ENCODE peak calls at places on chromosomes 13 and 19, in eight cellular contexts. One of them, this sample, is unnamed. For H3K4me1, the result is how much of the 10 kb centered on the place peaks cover.

GRCh38 chr19:51375504-51376221 is 3.2 kb upstream of the NKG7 start:
- DNase-seq in left lung: no peak
- DNase-seq in mammary epithelial cell: no peak
- DNase-seq in lower lobe of right lung: no peak
- DNase-seq in aorta: no peak
- DNase-seq in hepatocyte: no peak
- DNase-seq in tibial artery: no peak
- DNase-seq in A549: no peak
- DNase-seq in this sample: no peak

GRCh38 chr13:95301947-95302386 is 716 bp upstream of the ABCC4 start:
- DNase-seq in left lung: no peak
- DNase-seq in mammary epithelial cell: no peak
- DNase-seq in lower lobe of right lung: no peak
- DNase-seq in aorta: no peak
- DNase-seq in hepatocyte: no peak
- DNase-seq in tibial artery: no peak
- DNase-seq in A549: no peak
- DNase-seq in this sample: no peak

GRCh38 chr13:46032341-46032740 is 20.2 kb downstream of the ZC3H13 start:
- DNase-seq in left lung: no peak
- DNase-seq in mammary epithelial cell: no peak
- DNase-seq in lower lobe of right lung: no peak
- DNase-seq in aorta: no peak
- DNase-seq in hepatocyte: no peak
- DNase-seq in tibial artery: no peak
- DNase-seq in A549: no peak
- DNase-seq in this sample: no peak

GRCh38 chr13:76792680-76793334 is 93.4 kb downstream of the KCTD12 start:
- DNase-seq in left lung: peak
- DNase-seq in mammary epithelial cell: peak
- DNase-seq in lower lobe of right lung: no peak
- DNase-seq in aorta: peak
- DNase-seq in hepatocyte: no peak
- DNase-seq in tibial artery: no peak
- DNase-seq in A549: no peak
- DNase-seq in this sample: no peak

GRCh38 chr19:42409477-42409876 is 17.7 kb downstream of the LIPE start:
- DNase-seq in left lung: no peak
- DNase-seq in mammary epithelial cell: no peak
- DNase-seq in lower lobe of right lung: peak
- DNase-seq in aorta: peak
- DNase-seq in hepatocyte: peak
- DNase-seq in tibial artery: no peak
- DNase-seq in A549: no peak
- DNase-seq in this sample: no peak

GRCh38 chr19:51441410-51442390 is 16.6 kb downstream of the SIGLEC8 start:
- DNase-seq in left lung: no peak
- DNase-seq in mammary epithelial cell: peak
- DNase-seq in lower lobe of right lung: no peak
- DNase-seq in aorta: no peak
- DNase-seq in hepatocyte: no peak
- DNase-seq in tibial artery: no peak
- DNase-seq in A549: peak
- DNase-seq in this sample: peak

GRCh38 chr13:68369739-68370138 is 1139.6 kb upstream of the PCDH9 start:
- DNase-seq in left lung: no peak
- DNase-seq in mammary epithelial cell: no peak
- DNase-seq in lower lobe of right lung: no peak
- DNase-seq in aorta: no peak
- DNase-seq in hepatocyte: peak
- DNase-seq in tibial artery: no peak
- DNase-seq in A549: peak
- DNase-seq in this sample: no peak

GRCh38 chr13:60620611-60621395 is 223.8 kb downstream of the TDRD3 start:
- DNase-seq in left lung: no peak
- DNase-seq in mammary epithelial cell: no peak
- DNase-seq in lower lobe of right lung: no peak
- DNase-seq in aorta: no peak
- DNase-seq in hepatocyte: no peak
- DNase-seq in tibial artery: no peak
- DNase-seq in A549: no peak
- DNase-seq in this sample: no peak

GRCh38 chr13:79671420-79671819 is 190.5 kb downstream of the NDFIP2 start:
- DNase-seq in left lung: no peak
- DNase-seq in mammary epithelial cell: no peak
- DNase-seq in lower lobe of right lung: no peak
- DNase-seq in aorta: no peak
- DNase-seq in hepatocyte: no peak
- DNase-seq in tibial artery: no peak
- DNase-seq in A549: no peak
- DNase-seq in this sample: no peak

GRCh38 chr19:55278391-55279135 is 1.3 kb downstream of the HSPBP1 start:
- DNase-seq in left lung: no peak
- DNase-seq in mammary epithelial cell: no peak
- DNase-seq in lower lobe of right lung: no peak
- DNase-seq in aorta: no peak
- DNase-seq in hepatocyte: no peak
- DNase-seq in tibial artery: no peak
- DNase-seq in A549: no peak
- DNase-seq in this sample: no peak
- H3K4me1 ChIP-seq in left lung: under half
- H3K4me1 ChIP-seq in mammary epithelial cell: under half
- H3K4me1 ChIP-seq in lower lobe of right lung: under half
- H3K4me1 ChIP-seq in aorta: under half
- H3K4me1 ChIP-seq in hepatocyte: under half
- H3K4me1 ChIP-seq in tibial artery: under half
- H3K4me1 ChIP-seq in A549: under half
- H3K4me1 ChIP-seq in this sample: under half

GRCh38 chr19:35904312-35905068 is 2.2 kb downstream of the HCST start:
- DNase-seq in left lung: no peak
- DNase-seq in mammary epithelial cell: no peak
- DNase-seq in lower lobe of right lung: no peak
- DNase-seq in aorta: no peak
- DNase-seq in hepatocyte: no peak
- DNase-seq in tibial artery: no peak
- DNase-seq in A549: no peak
- DNase-seq in this sample: no peak

GRCh38 chr19:35901854-35902661 is at the start of gene HCST:
- DNase-seq in left lung: peak
- DNase-seq in mammary epithelial cell: peak
- DNase-seq in lower lobe of right lung: peak
- DNase-seq in aorta: peak
- DNase-seq in hepatocyte: no peak
- DNase-seq in tibial artery: no peak
- DNase-seq in A549: no peak
- DNase-seq in this sample: no peak

GRCh38 chr19:35902870-35903475 is 644 bp downstream of the HCST start:
- DNase-seq in left lung: no peak
- DNase-seq in mammary epithelial cell: no peak
- DNase-seq in lower lobe of right lung: no peak
- DNase-seq in aorta: no peak
- DNase-seq in hepatocyte: no peak
- DNase-seq in tibial artery: no peak
- DNase-seq in A549: no peak
- DNase-seq in this sample: no peak

GRCh38 chr19:35905178-35905727 is 2.8 kb downstream of the TYROBP start:
- DNase-seq in left lung: no peak
- DNase-seq in mammary epithelial cell: no peak
- DNase-seq in lower lobe of right lung: no peak
- DNase-seq in aorta: no peak
- DNase-seq in hepatocyte: no peak
- DNase-seq in tibial artery: no peak
- DNase-seq in A549: no peak
- DNase-seq in this sample: no peak

GRCh38 chr19:35903550-35904179 is 1.3 kb downstream of the HCST start:
- DNase-seq in left lung: peak
- DNase-seq in mammary epithelial cell: peak
- DNase-seq in lower lobe of right lung: peak
- DNase-seq in aorta: peak
- DNase-seq in hepatocyte: peak
- DNase-seq in tibial artery: peak
- DNase-seq in A549: peak
- DNase-seq in this sample: peak
- H3K4me1 ChIP-seq in left lung: under half
- H3K4me1 ChIP-seq in mammary epithelial cell: under half
- H3K4me1 ChIP-seq in lower lobe of right lung: under half
- H3K4me1 ChIP-seq in aorta: under half
- H3K4me1 ChIP-seq in hepatocyte: under half
- H3K4me1 ChIP-seq in tibial artery: under half
- H3K4me1 ChIP-seq in A549: under half
- H3K4me1 ChIP-seq in this sample: under half

DNA sequence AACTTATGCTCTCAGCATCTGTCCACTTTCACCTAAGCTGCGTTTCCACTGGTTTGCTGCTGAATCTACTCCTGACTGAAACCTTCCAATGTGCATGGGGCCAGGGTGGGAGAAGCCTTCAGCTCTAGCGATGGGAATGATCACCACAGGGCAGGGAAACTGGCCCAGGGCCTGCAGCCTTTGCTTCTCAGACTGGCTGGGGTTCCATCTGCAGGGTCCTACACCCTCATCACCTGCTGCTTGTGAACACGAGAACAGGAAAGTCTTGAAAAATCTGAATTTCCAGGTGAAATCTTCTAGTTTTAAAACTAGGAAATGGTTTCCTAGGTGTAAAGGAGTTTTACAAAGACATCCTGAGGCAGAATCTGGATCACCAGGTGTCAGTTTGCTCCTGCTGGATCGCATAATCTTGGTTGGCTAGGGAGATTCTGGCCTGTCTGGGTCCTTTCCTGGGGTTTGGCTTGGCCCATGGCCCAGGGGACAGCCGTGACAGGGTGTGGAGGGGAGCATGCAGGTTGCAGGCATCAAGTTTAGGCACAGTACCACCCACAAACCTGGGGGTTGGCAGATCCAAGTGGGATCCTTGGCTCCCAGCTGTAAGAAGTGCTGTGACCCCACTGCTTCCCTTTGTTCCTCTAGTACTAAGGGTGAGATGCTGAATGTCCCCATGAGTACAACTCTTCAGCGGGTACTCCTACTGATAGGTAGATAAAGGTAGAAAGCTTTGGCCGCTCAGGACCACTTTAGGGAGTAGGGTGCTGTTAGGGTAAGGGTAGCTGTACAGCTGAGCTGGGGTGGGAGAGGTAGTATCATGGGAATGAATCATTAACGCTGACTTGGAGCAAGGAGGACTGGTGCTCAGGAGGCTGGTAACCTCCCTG is 1.8 kb upstream of the UBE2M start:
- DNase-seq in left lung: no peak
- DNase-seq in mammary epithelial cell: no peak
- DNase-seq in lower lobe of right lung: no peak
- DNase-seq in aorta: peak
- DNase-seq in hepatocyte: peak
- DNase-seq in tibial artery: no peak
- DNase-seq in A549: no peak
- DNase-seq in this sample: no peak
- H3K4me1 ChIP-seq in left lung: under half
- H3K4me1 ChIP-seq in mammary epithelial cell: under half
- H3K4me1 ChIP-seq in lower lobe of right lung: under half
- H3K4me1 ChIP-seq in aorta: under half
- H3K4me1 ChIP-seq in hepatocyte: under half
- H3K4me1 ChIP-seq in tibial artery: half or more
- H3K4me1 ChIP-seq in A549: under half
- H3K4me1 ChIP-seq in this sample: under half

DNA sequence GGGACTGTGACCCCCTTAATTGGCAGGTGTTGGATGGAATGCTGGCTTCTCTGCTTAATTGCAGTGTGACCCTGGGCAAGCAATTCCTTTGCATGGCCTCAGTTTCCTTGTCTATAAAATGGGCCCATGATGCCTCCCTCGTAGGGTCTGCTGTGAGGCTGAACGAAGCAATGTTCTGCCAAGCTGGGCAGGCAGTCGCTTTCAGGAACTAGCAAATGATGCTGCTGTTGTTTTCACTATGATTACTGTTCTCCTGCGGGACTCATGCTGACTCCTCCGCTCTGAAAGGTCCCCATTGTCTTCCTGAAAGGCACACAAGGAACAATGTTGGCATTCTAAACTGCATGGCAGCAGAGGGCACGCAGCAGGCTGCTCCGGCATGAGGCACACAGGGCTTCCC is 6.8 kb downstream of the BICRA start:
- DNase-seq in left lung: no peak
- DNase-seq in mammary epithelial cell: no peak
- DNase-seq in lower lobe of right lung: no peak
- DNase-seq in aorta: no peak
- DNase-seq in hepatocyte: no peak
- DNase-seq in tibial artery: no peak
- DNase-seq in A549: no peak
- DNase-seq in this sample: no peak
- H3K4me1 ChIP-seq in left lung: under half
- H3K4me1 ChIP-seq in mammary epithelial cell: under half
- H3K4me1 ChIP-seq in lower lobe of right lung: under half
- H3K4me1 ChIP-seq in aorta: under half
- H3K4me1 ChIP-seq in hepatocyte: under half
- H3K4me1 ChIP-seq in tibial artery: half or more
- H3K4me1 ChIP-seq in A549: under half
- H3K4me1 ChIP-seq in this sample: half or more

GRCh38 chr19:18304194-18304495 is 18.7 kb downstream of the LSM4 start:
- DNase-seq in left lung: peak
- DNase-seq in mammary epithelial cell: no peak
- DNase-seq in lower lobe of right lung: no peak
- DNase-seq in aorta: no peak
- DNase-seq in hepatocyte: no peak
- DNase-seq in tibial artery: no peak
- DNase-seq in A549: no peak
- DNase-seq in this sample: no peak
- H3K4me1 ChIP-seq in left lung: under half
- H3K4me1 ChIP-seq in mammary epithelial cell: under half
- H3K4me1 ChIP-seq in lower lobe of right lung: half or more
- H3K4me1 ChIP-seq in aorta: under half
- H3K4me1 ChIP-seq in hepatocyte: under half
- H3K4me1 ChIP-seq in tibial artery: half or more
- H3K4me1 ChIP-seq in A549: half or more
- H3K4me1 ChIP-seq in this sample: under half

GRCh38 chr19:40803170-40803856 is 4.3 kb downstream of the EGLN2 start:
- DNase-seq in left lung: no peak
- DNase-seq in mammary epithelial cell: no peak
- DNase-seq in lower lobe of right lung: no peak
- DNase-seq in aorta: no peak
- DNase-seq in hepatocyte: no peak
- DNase-seq in tibial artery: no peak
- DNase-seq in A549: no peak
- DNase-seq in this sample: no peak

GRCh38 chr19:40805258-40805868 is 6.4 kb downstream of the EGLN2 start:
- DNase-seq in left lung: no peak
- DNase-seq in mammary epithelial cell: no peak
- DNase-seq in lower lobe of right lung: no peak
- DNase-seq in aorta: no peak
- DNase-seq in hepatocyte: no peak
- DNase-seq in tibial artery: no peak
- DNase-seq in A549: no peak
- DNase-seq in this sample: no peak

GRCh38 chr19:40803857-40804782 is 5.1 kb downstream of the EGLN2 start:
- DNase-seq in left lung: peak
- DNase-seq in mammary epithelial cell: no peak
- DNase-seq in lower lobe of right lung: peak
- DNase-seq in aorta: no peak
- DNase-seq in hepatocyte: no peak
- DNase-seq in tibial artery: no peak
- DNase-seq in A549: no peak
- DNase-seq in this sample: no peak

GRCh38 chr19:40806385-40807146 is 7.6 kb downstream of the EGLN2 start:
- DNase-seq in left lung: peak
- DNase-seq in mammary epithelial cell: peak
- DNase-seq in lower lobe of right lung: peak
- DNase-seq in aorta: peak
- DNase-seq in hepatocyte: peak
- DNase-seq in tibial artery: peak
- DNase-seq in A549: peak
- DNase-seq in this sample: peak

GRCh38 chr19:40804783-40805242 is 5.8 kb downstream of the EGLN2 start:
- DNase-seq in left lung: no peak
- DNase-seq in mammary epithelial cell: no peak
- DNase-seq in lower lobe of right lung: no peak
- DNase-seq in aorta: no peak
- DNase-seq in hepatocyte: no peak
- DNase-seq in tibial artery: no peak
- DNase-seq in A549: no peak
- DNase-seq in this sample: no peak
- H3K4me1 ChIP-seq in left lung: half or more
- H3K4me1 ChIP-seq in mammary epithelial cell: under half
- H3K4me1 ChIP-seq in lower lobe of right lung: half or more
- H3K4me1 ChIP-seq in aorta: under half
- H3K4me1 ChIP-seq in hepatocyte: half or more
- H3K4me1 ChIP-seq in tibial artery: half or more
- H3K4me1 ChIP-seq in A549: half or more
- H3K4me1 ChIP-seq in this sample: under half